ENCODE peak calls at places on chromosomes 3 and 15, in four cellular contexts. A, U, C and B are unnamed samples.

GRCh38 chr3:192408721-192409151 is 318.6 kb downstream of the FGF12 start:
- DNase-seq in A (no peak), U (no peak), C (peak), B (no peak)

GRCh38 chr3:58392191-58392590 is 41.4 kb downstream of the PDHB start:
- DNase-seq in A (no peak), U (no peak), C (no peak), B (no peak)

GRCh38 chr15:69125236-69125635 is 35.2 kb upstream of the GLCE start:
- DNase-seq in A (no peak), U (no peak), C (no peak), B (no peak)

GRCh38 chr3:66644549-66644948 is 143.7 kb upstream of the LRIG1 start:
- DNase-seq in A (no peak), U (no peak), C (no peak), B (no peak)

GRCh38 chr15:60957111-60957510 is 272.0 kb downstream of the RORA start:
- DNase-seq in A (no peak), U (peak), C (no peak), B (no peak)

GRCh38 chr15:40564591-40565332 is at the start of gene CCDC32:
- DNase-seq in A (peak), U (peak), C (peak), B (peak)

GRCh38 chr3:127651516-127652172 is 21.1 kb upstream of the ABTB1 start:
- DNase-seq in A (no peak), U (no peak), C (no peak), B (no peak)

GRCh38 chr15:59174846-59175831 is 31.5 kb upstream of the LDHAL6B start:
- DNase-seq in A (no peak), U (peak), C (no peak), B (peak)

GRCh38 chr15:70036585-70037343 is 61.0 kb downstream of the TLE3 start:
- DNase-seq in A (no peak), U (no peak), C (no peak), B (peak)